ENCODE peak calls at places on chromosome 12, in nine cellular contexts. One of them, this sample, is unnamed.

GRCh38 chr12:95694148-95694547 is 96.4 kb downstream of the NTN4 start:
- DNase-seq in GM12865: no peak
- DNase-seq in endothelial cell: no peak
- DNase-seq in RCC 7860: no peak
- DNase-seq in LoVo: no peak
- DNase-seq in Kasumi-1: no peak
- DNase-seq in psoas muscle: peak; percentile 21
- DNase-seq in DMS79 treated with DMSO at 0.1 percent for 48 hours: no peak
- DNase-seq in activated T-cell treated with anti-CD3 and anti-CD28 coated beads for 1 hour: no peak
- DNase-seq in this sample: no peak

GRCh38 chr12:121523741-121524140 is 57.1 kb downstream of the KDM2B start:
- DNase-seq in GM12865: peak; percentile 78
- DNase-seq in endothelial cell: no peak
- DNase-seq in RCC 7860: no peak
- DNase-seq in LoVo: no peak
- DNase-seq in Kasumi-1: no peak
- DNase-seq in psoas muscle: no peak
- DNase-seq in DMS79 treated with DMSO at 0.1 percent for 48 hours: no peak
- DNase-seq in activated T-cell treated with anti-CD3 and anti-CD28 coated beads for 1 hour: no peak
- DNase-seq in this sample: no peak

GRCh38 chr12:1302471-1302870 is 291.9 kb downstream of the FBXL14 start:
- DNase-seq in GM12865: no peak
- DNase-seq in endothelial cell: no peak
- DNase-seq in RCC 7860: no peak
- DNase-seq in LoVo: no peak
- DNase-seq in Kasumi-1: no peak
- DNase-seq in psoas muscle: no peak
- DNase-seq in DMS79 treated with DMSO at 0.1 percent for 48 hours: no peak
- DNase-seq in activated T-cell treated with anti-CD3 and anti-CD28 coated beads for 1 hour: no peak
- DNase-seq in this sample: no peak

GRCh38 chr12:13223176-13223806 is 26.8 kb downstream of the EMP1 start:
- DNase-seq in GM12865: no peak
- DNase-seq in endothelial cell: no peak
- DNase-seq in RCC 7860: no peak
- DNase-seq in LoVo: no peak
- DNase-seq in Kasumi-1: no peak
- DNase-seq in psoas muscle: no peak
- DNase-seq in DMS79 treated with DMSO at 0.1 percent for 48 hours: peak; percentile 91
- DNase-seq in activated T-cell treated with anti-CD3 and anti-CD28 coated beads for 1 hour: no peak
- DNase-seq in this sample: no peak

GRCh38 chr12:53561590-53561953 is 54.3 kb upstream of the NPFF start:
- DNase-seq in GM12865: no peak
- DNase-seq in endothelial cell: no peak
- DNase-seq in RCC 7860: peak; percentile 82
- DNase-seq in LoVo: peak; percentile 93
- DNase-seq in Kasumi-1: no peak
- DNase-seq in psoas muscle: no peak
- DNase-seq in DMS79 treated with DMSO at 0.1 percent for 48 hours: no peak
- DNase-seq in activated T-cell treated with anti-CD3 and anti-CD28 coated beads for 1 hour: no peak
- DNase-seq in this sample: no peak

GRCh38 chr12:67784831-67785230 is 136.3 kb downstream of the DYRK2 start:
- DNase-seq in GM12865: no peak
- DNase-seq in endothelial cell: no peak
- DNase-seq in RCC 7860: no peak
- DNase-seq in LoVo: no peak
- DNase-seq in Kasumi-1: no peak
- DNase-seq in psoas muscle: no peak
- DNase-seq in DMS79 treated with DMSO at 0.1 percent for 48 hours: no peak
- DNase-seq in activated T-cell treated with anti-CD3 and anti-CD28 coated beads for 1 hour: no peak
- DNase-seq in this sample: no peak

GRCh38 chr12:54206807-54207206 is 18.0 kb upstream of the SMUG1 start:
- DNase-seq in GM12865: no peak
- DNase-seq in endothelial cell: no peak
- DNase-seq in RCC 7860: no peak
- DNase-seq in LoVo: no peak
- DNase-seq in Kasumi-1: no peak
- DNase-seq in psoas muscle: no peak
- DNase-seq in DMS79 treated with DMSO at 0.1 percent for 48 hours: no peak
- DNase-seq in activated T-cell treated with anti-CD3 and anti-CD28 coated beads for 1 hour: no peak
- DNase-seq in this sample: no peak

GRCh38 chr12:79055926-79056674 is 191.5 kb downstream of the SYT1 start:
- DNase-seq in GM12865: no peak
- DNase-seq in endothelial cell: no peak
- DNase-seq in RCC 7860: peak; percentile 29
- DNase-seq in LoVo: peak; percentile 35
- DNase-seq in Kasumi-1: no peak
- DNase-seq in psoas muscle: no peak
- DNase-seq in DMS79 treated with DMSO at 0.1 percent for 48 hours: no peak
- DNase-seq in activated T-cell treated with anti-CD3 and anti-CD28 coated beads for 1 hour: no peak
- DNase-seq in this sample: no peak

GRCh38 chr12:4909397-4909733 is 340 bp upstream of the KCNA1 start:
- DNase-seq in GM12865: no peak
- DNase-seq in endothelial cell: peak; percentile 42
- DNase-seq in RCC 7860: no peak
- DNase-seq in LoVo: no peak
- DNase-seq in Kasumi-1: no peak
- DNase-seq in psoas muscle: no peak
- DNase-seq in DMS79 treated with DMSO at 0.1 percent for 48 hours: no peak
- DNase-seq in activated T-cell treated with anti-CD3 and anti-CD28 coated beads for 1 hour: no peak
- DNase-seq in this sample: no peak

GRCh38 chr12:66035289-66035961 is 95.1 kb downstream of the LLPH start:
- DNase-seq in GM12865: peak; percentile 50
- DNase-seq in endothelial cell: no peak
- DNase-seq in RCC 7860: peak; percentile 21
- DNase-seq in LoVo: peak; percentile 46
- DNase-seq in Kasumi-1: peak; percentile 34
- DNase-seq in psoas muscle: no peak
- DNase-seq in DMS79 treated with DMSO at 0.1 percent for 48 hours: no peak
- DNase-seq in activated T-cell treated with anti-CD3 and anti-CD28 coated beads for 1 hour: no peak
- DNase-seq in this sample: no peak

GRCh38 chr12:90905691-90906370 is 49.1 kb downstream of the CCER1 start:
- DNase-seq in GM12865: no peak
- DNase-seq in endothelial cell: no peak
- DNase-seq in RCC 7860: no peak
- DNase-seq in LoVo: no peak
- DNase-seq in Kasumi-1: no peak
- DNase-seq in psoas muscle: no peak
- DNase-seq in DMS79 treated with DMSO at 0.1 percent for 48 hours: no peak
- DNase-seq in activated T-cell treated with anti-CD3 and anti-CD28 coated beads for 1 hour: no peak
- DNase-seq in this sample: no peak

GRCh38 chr12:24535334-24536019 is 413.4 kb downstream of the BCAT1 start:
- DNase-seq in GM12865: no peak
- DNase-seq in endothelial cell: no peak
- DNase-seq in RCC 7860: no peak
- DNase-seq in LoVo: no peak
- DNase-seq in Kasumi-1: no peak
- DNase-seq in psoas muscle: no peak
- DNase-seq in DMS79 treated with DMSO at 0.1 percent for 48 hours: no peak
- DNase-seq in activated T-cell treated with anti-CD3 and anti-CD28 coated beads for 1 hour: no peak
- DNase-seq in this sample: no peak

GRCh38 chr12:91985002-91985767 is 160.5 kb downstream of the BTG1 start:
- DNase-seq in GM12865: no peak
- DNase-seq in endothelial cell: no peak
- DNase-seq in RCC 7860: peak; percentile 10
- DNase-seq in LoVo: no peak
- DNase-seq in Kasumi-1: no peak
- DNase-seq in psoas muscle: no peak
- DNase-seq in DMS79 treated with DMSO at 0.1 percent for 48 hours: no peak
- DNase-seq in activated T-cell treated with anti-CD3 and anti-CD28 coated beads for 1 hour: no peak
- DNase-seq in this sample: no peak

GRCh38 chr12:12909995-12910391 is 18.6 kb downstream of the GPRC5A start:
- DNase-seq in GM12865: no peak
- DNase-seq in endothelial cell: no peak
- DNase-seq in RCC 7860: no peak
- DNase-seq in LoVo: no peak
- DNase-seq in Kasumi-1: peak; percentile 3
- DNase-seq in psoas muscle: no peak
- DNase-seq in DMS79 treated with DMSO at 0.1 percent for 48 hours: no peak
- DNase-seq in activated T-cell treated with anti-CD3 and anti-CD28 coated beads for 1 hour: no peak
- DNase-seq in this sample: no peak